ENCODE peak calls at places on chromosomes 13 and 19, in seven cellular contexts. I is AG04450, Q is uterus, L is Peyer's patch, W is iPS DF 6.9, O is SJSA1, J is left ventricle myocardium inferior. N is an unnamed sample.
A peak's percentile ranks its signal among the peaks of the same experiment; 100 is the strongest.

GRCh38 chr13:100363874-100364273 is 224.7 kb downstream of the GGACT start:
- DNase-seq in O (no peak), L (no peak), I (peak; percentile 16), J (no peak), W (no peak), Q (no peak), N (no peak)

GRCh38 chr13:27353166-27353583 is 71.2 kb upstream of the GTF3A start:
- DNase-seq in J (no peak), L (no peak), W (no peak), O (no peak), I (peak; percentile 29), Q (no peak), N (no peak)

GRCh38 chr19:10654610-10655456 is 687 bp downstream of the ILF3 start:
- DNase-seq in W (peak; percentile 58), O (peak; percentile 67), J (peak; percentile 47), L (peak; percentile 43), Q (peak; percentile 61), I (no peak), N (peak; percentile 62)

GRCh38 chr19:30229524-30230174 is 142.5 kb upstream of the ZNF536 start:
- DNase-seq in I (no peak), Q (no peak), O (no peak), J (no peak), W (no peak), L (no peak), N (peak; percentile 59)

GRCh38 chr19:35911173-35911572 is 3.1 kb upstream of the TYROBP start:
- DNase-seq in O (no peak), Q (no peak), W (no peak), J (no peak), I (no peak), L (no peak), N (no peak)

GRCh38 chr13:43894438-43894837 is 14.7 kb downstream of the LACC1 start:
- DNase-seq in O (no peak), L (no peak), I (no peak), Q (no peak), W (no peak), J (no peak), N (no peak)

GRCh38 chr13:98549728-98550317 is 27.1 kb downstream of the STK24 start:
- DNase-seq in W (no peak), Q (no peak), L (no peak), J (no peak), O (no peak), I (no peak), N (no peak)

GRCh38 chr13:75621147-75621546 is 15.0 kb upstream of the LMO7 start:
- DNase-seq in Q (no peak), I (peak; percentile 43), O (no peak), W (no peak), J (no peak), L (no peak), N (no peak)

GRCh38 chr13:45166858-45167257 is 34.0 kb downstream of the KCTD4 start:
- DNase-seq in W (no peak), I (no peak), Q (no peak), J (no peak), O (no peak), L (no peak), N (no peak)

GRCh38 chr13:45174478-45174877 is 26.4 kb downstream of the KCTD4 start:
- DNase-seq in L (no peak), I (no peak), Q (no peak), J (no peak), W (no peak), O (no peak), N (no peak)

GRCh38 chr13:45162821-45163220 is 38.0 kb downstream of the KCTD4 start:
- DNase-seq in L (no peak), Q (no peak), I (peak; percentile 74), J (no peak), W (no peak), O (no peak), N (no peak)

GRCh38 chr13:45167611-45168554 is 33.0 kb downstream of the KCTD4 start:
- DNase-seq in L (no peak), I (no peak), Q (no peak), J (peak; percentile 37), W (no peak), O (peak; percentile 54), N (no peak)

GRCh38 chr13:45168555-45168930 is 32.3 kb downstream of the KCTD4 start:
- DNase-seq in O (no peak), W (no peak), L (no peak), Q (no peak), J (no peak), I (no peak), N (no peak)
- H3K27ac ChIP-seq in O (peak overlapping the region; percentile 43), W (no peak overlapping the region), L (no peak overlapping the region), Q (no peak overlapping the region), J (no peak overlapping the region), I (no peak overlapping the region), N (no peak overlapping the region)

GRCh38 chr19:54574051-54574450 is 461 bp downstream of the LILRA2 start:
- DNase-seq in J (no peak), O (no peak), Q (no peak), W (no peak), L (no peak), I (no peak), N (no peak)

GRCh38 chr19:54570316-54570715 is 3.3 kb upstream of the LILRA2 start:
- DNase-seq in Q (no peak), J (no peak), O (no peak), I (no peak), L (no peak), W (no peak), N (no peak)

GRCh38 chr19:54574527-54575056 is 1.0 kb downstream of the LILRA2 start:
- DNase-seq in O (peak; percentile 41), I (no peak), Q (no peak), W (no peak), L (no peak), J (no peak), N (no peak)

GRCh38 chr19:54573330-54573872 is at the start of gene LILRA2:
- DNase-seq in L (peak; percentile 24), I (no peak), O (no peak), Q (no peak), J (no peak), W (no peak), N (no peak)

DNA sequence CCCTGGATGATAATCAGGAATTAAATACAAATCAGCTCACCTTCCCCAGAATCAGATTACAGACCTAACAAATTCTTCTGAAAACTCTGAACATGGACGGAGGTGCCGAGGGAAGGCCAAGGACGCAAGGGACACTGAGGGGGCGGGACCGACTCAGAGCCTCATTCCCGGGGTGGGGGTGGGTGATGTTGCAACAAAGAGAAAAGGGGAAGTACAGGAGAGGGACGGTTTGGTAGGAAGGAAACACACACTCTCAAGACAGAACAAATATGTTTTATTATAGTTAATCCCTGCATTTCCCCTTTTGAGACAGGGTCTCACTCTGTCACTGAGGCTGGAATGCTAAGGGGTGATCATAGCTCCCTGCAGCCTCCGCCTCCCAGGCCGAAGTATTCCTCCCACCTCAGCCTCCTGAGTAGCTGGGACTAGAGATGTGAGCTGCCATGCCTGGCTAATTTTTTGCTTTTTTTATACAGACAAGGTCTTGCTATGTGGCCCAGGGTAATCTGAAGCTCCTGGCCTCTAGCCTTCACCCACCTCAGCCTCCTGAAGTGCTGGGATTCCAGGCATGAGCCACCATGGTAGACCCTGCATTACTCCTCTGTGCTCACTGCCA is 786 bp upstream of the LILRA2 start:
- DNase-seq in J (peak; percentile 43), Q (no peak), L (peak; percentile 24), O (no peak), W (no peak), I (no peak), N (no peak)
- H3K4me3 ChIP-seq in J (peak overlapping the region; percentile 32), Q (no peak overlapping the region), L (no peak overlapping the region), O (no peak overlapping the region), W (no peak overlapping the region), I (no peak overlapping the region), N (no peak overlapping the region)

DNA sequence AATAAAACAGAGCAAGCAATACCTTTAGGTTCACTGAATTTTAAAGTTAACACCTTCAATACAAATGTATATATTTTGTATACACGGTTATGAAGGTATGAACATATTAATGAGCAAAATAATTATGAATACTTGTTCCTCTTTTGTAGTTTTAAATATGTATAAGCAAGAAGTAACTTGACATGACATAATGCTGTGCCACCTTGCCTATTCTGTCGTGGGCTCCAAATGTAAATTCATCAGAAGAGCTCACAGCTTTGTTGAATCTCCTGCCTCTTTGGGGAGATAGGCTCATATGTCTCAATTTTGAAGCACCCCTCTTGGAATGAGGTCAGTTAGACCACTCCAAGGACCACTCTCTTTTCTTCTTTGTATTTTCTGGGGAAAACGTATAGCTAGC is 59.3 kb downstream of the LRCH1 start:
- DNase-seq in Q (no peak), W (no peak), I (no peak), J (no peak), O (no peak), L (no peak), N (no peak)
- H3K27ac ChIP-seq in Q (no peak overlapping the region), W (no peak overlapping the region), I (no peak overlapping the region), J (no peak overlapping the region), O (no peak overlapping the region), L (no peak overlapping the region), N (no peak overlapping the region)

GRCh38 chr19:38221421-38221820 is 2.6 kb downstream of the DPF1 start:
- DNase-seq in W (no peak), Q (no peak), I (no peak), L (no peak), O (no peak), J (no peak), N (no peak)

GRCh38 chr19:38223119-38223523 is 901 bp downstream of the DPF1 start:
- DNase-seq in J (no peak), Q (no peak), O (no peak), W (no peak), L (no peak), I (no peak), N (no peak)

GRCh38 chr19:38224014-38224862 is at the start of gene DPF1:
- DNase-seq in L (peak; percentile 25), W (no peak), J (peak; percentile 45), Q (no peak), I (no peak), O (peak; percentile 85), N (peak; percentile 63)

GRCh38 chr19:38221919-38222828 is 1.8 kb downstream of the DPF1 start:
- DNase-seq in I (no peak), Q (no peak), J (no peak), L (no peak), W (no peak), O (no peak), N (no peak)

DNA sequence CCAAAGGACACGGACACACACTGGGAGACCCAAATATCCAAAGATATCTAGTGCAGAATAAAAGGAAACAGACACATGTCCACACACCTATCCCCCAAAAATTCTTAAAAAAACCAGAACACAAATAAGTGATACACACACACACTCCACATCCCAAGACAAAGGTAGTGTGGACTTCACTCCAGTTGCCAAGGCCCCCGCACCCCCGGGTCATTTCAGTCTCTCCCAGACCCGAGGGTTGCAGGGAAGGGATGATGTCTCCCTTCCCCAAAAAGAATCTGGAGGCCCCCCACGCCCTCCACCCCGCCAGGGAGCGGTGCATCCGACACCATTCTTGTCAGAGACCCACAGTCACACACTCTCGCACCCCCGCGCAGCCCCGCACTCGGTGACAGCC is 407 bp downstream of the DPF1 start:
- DNase-seq in W (no peak), O (no peak), Q (no peak), I (no peak), L (no peak), J (no peak), N (no peak)
- H3K4me3 ChIP-seq in W (peak overlapping the region; percentile 56), O (peak overlapping the region; percentile 42), Q (no peak overlapping the region), I (peak overlapping the region; percentile 67), L (peak overlapping the region; percentile 51), J (peak overlapping the region; percentile 56), N (peak overlapping the region; percentile 61)

N was measured in testis.